ENCODE peak calls at places on chromosomes 1 and 21, in nine cellular contexts. K is Peyer's patch, E is IMR-90, O is adrenal gland, V is cardiac muscle cell, C is left ventricle myocardium inferior, A is tibial nerve, H is heart left ventricle, B is psoas muscle. Q is an unnamed sample.

GRCh38 chr1:208919371-208919770 is 664.1 kb upstream of the CAMK1G start:
- DNase-seq in K (no peak), E (no peak), O (no peak), V (no peak), C (no peak), A (no peak), H (no peak), B (no peak), Q (no peak)

GRCh38 chr1:81948495-81948894 is 147.8 kb downstream of the ADGRL2 start:
- DNase-seq in K (no peak), E (no peak), O (no peak), V (no peak), C (no peak), A (no peak), H (no peak), B (no peak), Q (no peak)

GRCh38 chr1:227731241-227731677 is 3.8 kb downstream of the JMJD4 start:
- DNase-seq in K (no peak), E (no peak), O (peak; percentile 86), V (no peak), C (no peak), A (no peak), H (no peak), B (no peak), Q (no peak)

GRCh38 chr21:45504021-45504515 is 38.2 kb downstream of the SLC19A1 start:
- DNase-seq in K (no peak), E (no peak), O (no peak), V (no peak), C (peak; percentile 11), A (no peak), H (peak; percentile 15), B (peak; percentile 5), Q (no peak)

GRCh38 chr1:87121732-87122163 is 206.9 kb upstream of the LMO4 start:
- DNase-seq in K (no peak), E (peak; percentile 25), O (no peak), V (no peak), C (no peak), A (no peak), H (no peak), B (peak; percentile 19), Q (no peak)

GRCh38 chr1:228393268-228393699 is 13.4 kb downstream of the TRIM11 start:
- DNase-seq in K (no peak), E (peak; percentile 73), O (peak; percentile 66), V (peak; percentile 45), C (peak; percentile 58), A (peak; percentile 56), H (no peak), B (no peak), Q (no peak)

GRCh38 chr1:155569988-155570592 is 7.5 kb upstream of the ASH1L start:
- DNase-seq in K (no peak), E (peak; percentile 91), O (no peak), V (no peak), C (no peak), A (no peak), H (no peak), B (no peak), Q (no peak)

GRCh38 chr1:202688401-202688800 is 21.9 kb downstream of the SYT2 start:
- DNase-seq in K (no peak), E (no peak), O (no peak), V (no peak), C (no peak), A (no peak), H (no peak), B (no peak), Q (no peak)

GRCh38 chr1:229562686-229563085 is 4.2 kb upstream of the ABCB10 start:
- DNase-seq in K (no peak), E (no peak), O (no peak), V (no peak), C (no peak), A (no peak), H (no peak), B (no peak), Q (no peak)

GRCh38 chr1:213268221-213268620 is 217.2 kb downstream of the RPS6KC1 start:
- DNase-seq in K (no peak), E (peak; percentile 63), O (no peak), V (no peak), C (no peak), A (no peak), H (no peak), B (no peak), Q (no peak)

GRCh38 chr1:54774820-54775498 is 10.6 kb upstream of the PARS2 start:
- DNase-seq in K (no peak), E (peak; percentile 25), O (no peak), V (peak; percentile 33), C (no peak), A (no peak), H (no peak), B (no peak), Q (no peak)

GRCh38 chr1:111204211-111204883 is 3.9 kb upstream of the DENND2D start:
- DNase-seq in K (peak; percentile 83), E (no peak), O (peak; percentile 72), V (no peak), C (peak; percentile 35), A (no peak), H (peak; percentile 55), B (peak; percentile 40), Q (peak; percentile 64)

GRCh38 chr1:10398278-10398733 is 558 bp upstream of the PGD start:
- DNase-seq in K (no peak), E (no peak), O (no peak), V (no peak), C (no peak), A (peak; percentile 13), H (no peak), B (no peak), Q (no peak)

GRCh38 chr1:6923955-6924890 is 139.0 kb downstream of the CAMTA1 start:
- DNase-seq in K (no peak), E (no peak), O (no peak), V (no peak), C (no peak), A (no peak), H (no peak), B (no peak), Q (no peak)

GRCh38 chr1:42998381-42998780 is 39.7 kb upstream of the SLC2A1 start:
- DNase-seq in K (no peak), E (peak; percentile 51), O (no peak), V (no peak), C (no peak), A (no peak), H (no peak), B (no peak), Q (no peak)

GRCh38 chr21:26563977-26564503 is 9.0 kb downstream of the CYYR1 start:
- DNase-seq in K (no peak), E (no peak), O (no peak), V (no peak), C (no peak), A (no peak), H (no peak), B (no peak), Q (no peak)

GRCh38 chr1:234780531-234781162 is 170.7 kb upstream of the IRF2BP2 start:
- DNase-seq in K (no peak), E (no peak), O (no peak), V (no peak), C (no peak), A (no peak), H (no peak), B (peak; percentile 34), Q (no peak)

GRCh38 chr1:243407284-243408018 is 151.6 kb downstream of the SDCCAG8 start:
- DNase-seq in K (no peak), E (peak; percentile 64), O (no peak), V (no peak), C (no peak), A (no peak), H (no peak), B (no peak), Q (no peak)

DNA sequence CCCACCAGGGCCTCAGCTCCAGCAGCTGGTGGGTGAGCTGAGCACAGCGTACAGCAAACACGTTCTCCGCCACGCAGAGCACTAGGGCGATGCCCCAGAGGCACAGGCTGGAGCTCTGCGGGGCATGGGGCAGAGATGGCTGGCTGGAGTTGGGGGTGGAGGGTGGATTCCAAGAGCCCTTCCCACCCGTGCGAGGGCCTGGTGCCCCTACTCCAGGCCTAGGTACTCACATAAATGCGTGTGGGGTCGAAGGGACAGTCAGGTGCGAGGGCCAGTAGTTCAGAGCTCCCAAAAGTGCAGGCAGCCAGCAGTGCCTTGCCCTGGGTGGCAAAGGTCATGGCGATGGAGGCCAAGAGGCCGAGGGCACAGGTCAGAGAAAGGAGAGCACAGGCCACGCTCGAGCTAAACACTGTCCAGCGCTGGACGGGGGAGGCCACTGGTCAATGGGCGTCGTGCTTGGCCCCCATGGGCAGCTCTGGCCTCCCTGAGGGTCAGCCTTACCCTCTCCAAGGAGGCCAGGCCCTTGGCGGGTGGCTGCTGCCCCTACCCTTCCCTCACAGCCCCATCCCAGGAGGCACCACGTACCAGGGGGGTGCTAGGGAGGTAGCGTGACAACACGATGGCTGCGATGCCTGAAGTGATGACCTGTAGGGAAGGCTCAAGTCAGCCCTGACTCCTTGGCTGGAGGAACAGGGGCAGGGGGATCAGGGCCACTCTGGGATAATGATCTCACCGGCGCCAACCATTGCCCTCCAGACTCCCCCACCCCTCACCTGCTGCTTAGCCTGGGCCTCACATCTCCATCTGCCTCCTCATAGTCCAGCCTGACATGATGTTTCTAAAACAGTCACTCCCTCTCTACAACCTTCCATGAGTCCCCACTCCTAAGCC is 5.6 kb downstream of the TMEM54 start:
- DNase-seq in K (no peak), E (no peak), O (no peak), V (no peak), C (no peak), A (no peak), H (no peak), B (no peak), Q (no peak)
- H3K27me3 ChIP-seq in K (no peaks in the 10 kb centered on the region), E (peaks cover 20% of the 10 kb centered on the region), O (peaks cover 12% of the 10 kb centered on the region), V (peaks cover 42% of the 10 kb centered on the region), C (peaks cover 56% of the 10 kb centered on the region), A (no peaks in the 10 kb centered on the region), H (peaks cover 11% of the 10 kb centered on the region), B (no peaks in the 10 kb centered on the region), Q (peaks cover 77% of the 10 kb centered on the region)

GRCh38 chr1:156895927-156896326 is 2.4 kb downstream of the PEAR1 start:
- DNase-seq in K (no peak), E (no peak), O (no peak), V (no peak), C (no peak), A (no peak), H (no peak), B (no peak), Q (no peak)
- H3K27ac ChIP-seq in K (no peak overlapping the region), E (peak overlapping the region; percentile 59), O (no peak overlapping the region), V (no peak overlapping the region), C (peak overlapping the region; percentile 94), A (peak overlapping the region; percentile 2), H (peak overlapping the region; percentile 91), B (peak overlapping the region; percentile 76), Q (no peak overlapping the region)

DNA sequence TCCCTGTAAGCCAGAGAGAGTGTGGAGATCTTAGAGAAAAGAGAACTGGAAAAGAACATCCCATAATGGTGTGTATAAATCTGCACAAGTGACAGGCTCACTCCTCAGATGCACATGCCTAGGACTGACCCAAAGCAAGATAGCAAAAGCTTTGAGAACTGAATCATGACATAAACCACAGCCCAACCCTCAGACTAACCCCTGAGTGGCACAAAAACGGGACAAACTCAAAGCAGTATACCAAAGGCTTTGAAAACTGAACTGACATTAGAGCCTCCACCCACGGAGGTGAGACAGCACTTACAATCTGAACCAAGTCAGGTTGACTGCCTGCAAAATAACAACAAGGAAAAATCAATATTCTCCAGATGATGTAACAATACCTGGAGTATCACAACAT is 70.8 kb downstream of the TIAM1 start:
- DNase-seq in K (no peak), E (no peak), O (no peak), V (no peak), C (no peak), A (no peak), H (no peak), B (no peak), Q (no peak)
- H3K27me3 ChIP-seq in K (no peaks in the 10 kb centered on the region), E (no peaks in the 10 kb centered on the region), O (no peaks in the 10 kb centered on the region), V (no peaks in the 10 kb centered on the region), C (peaks cover 8% of the 10 kb centered on the region), A (no peaks in the 10 kb centered on the region), H (no peaks in the 10 kb centered on the region), B (no peaks in the 10 kb centered on the region), Q (no peaks in the 10 kb centered on the region)

GRCh38 chr1:62725255-62725654 is 37.1 kb upstream of the DOCK7 start:
- DNase-seq in K (no peak), E (peak; percentile 94), O (no peak), V (no peak), C (no peak), A (no peak), H (no peak), B (no peak), Q (no peak)
- H3K27ac ChIP-seq in K (no peak overlapping the region), E (peak overlapping the region; percentile 54), O (no peak overlapping the region), V (no peak overlapping the region), C (peak overlapping the region; percentile 21), A (peak overlapping the region; percentile 31), H (no peak overlapping the region), B (no peak overlapping the region), Q (no peak overlapping the region)